ENCODE peak calls at places on chromosome 5, in five cellular contexts. D, R, K, N and E are unnamed samples.

GRCh38 chr5:117054808-117055398 is 480.3 kb upstream of the SEMA6A start:
- DNase-seq in D (no peak), K (no peak), N (no peak), R (no peak), E (no peak)

GRCh38 chr5:176727528-176727900 is 80.2 kb downstream of the TSPAN17 start:
- DNase-seq in N (no peak), K (no peak), R (no peak), D (no peak), E (no peak)

GRCh38 chr5:139669681-139670368 is 21.7 kb downstream of the CXXC5 start:
- DNase-seq in D (no peak), N (peak), R (no peak), K (peak), E (no peak)

GRCh38 chr5:133249593-133249992 is 197.8 kb downstream of the HSPA4 start:
- DNase-seq in D (no peak), N (no peak), R (no peak), K (no peak), E (no peak)

GRCh38 chr5:150175536-150175935 is 9.0 kb downstream of the CDX1 start:
- DNase-seq in K (no peak), D (peak), N (no peak), R (no peak), E (peak)

GRCh38 chr5:156186760-156187159 is 140.2 kb upstream of the SGCD start:
- DNase-seq in R (no peak), K (no peak), D (peak), N (no peak), E (no peak)

GRCh38 chr5:27171696-27172362 is 133.4 kb upstream of the CDH9 start:
- DNase-seq in D (no peak), K (no peak), N (no peak), R (no peak), E (no peak)

GRCh38 chr5:80324912-80325311 is 5.1 kb downstream of the SPZ1 start:
- DNase-seq in N (no peak), D (no peak), R (no peak), K (no peak), E (no peak)

GRCh38 chr5:153483482-153483881 is 7.0 kb upstream of the GRIA1 start:
- DNase-seq in N (no peak), K (no peak), D (no peak), R (no peak), E (no peak)

GRCh38 chr5:170920196-170920595 is 58.4 kb downstream of the RANBP17 start:
- DNase-seq in R (no peak), D (peak), K (no peak), N (no peak), E (no peak)

DNA sequence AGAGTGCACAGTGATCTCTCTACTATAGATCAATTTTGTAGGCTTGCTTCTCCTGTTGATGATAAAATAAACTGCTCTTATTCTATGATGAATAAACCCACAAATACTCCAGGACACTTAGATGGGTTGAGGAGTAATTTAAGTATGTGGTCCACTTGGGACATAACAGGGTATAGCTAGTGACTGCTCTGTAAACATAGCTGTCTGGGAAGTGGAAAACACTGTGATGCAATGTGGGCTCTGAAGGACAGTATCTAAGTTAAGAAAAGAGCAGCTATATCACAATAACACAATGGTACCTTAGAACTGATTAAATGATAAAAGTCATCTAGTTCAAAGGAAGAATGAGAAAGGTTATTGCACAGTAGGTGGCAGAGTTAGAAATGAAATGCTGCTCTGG is 294.3 kb upstream of the HAPLN1 start:
- DNase-seq in R (no peak), N (no peak), K (no peak), D (no peak), E (no peak)
- TF ChIP-seq CTCF in R (no peak), N (no peak), K (no peak), D (no peak), E (no peak)

GRCh38 chr5:130912088-130912487 is 253.0 kb downstream of the HINT1 start:
- DNase-seq in K (no peak), R (no peak), D (peak), N (no peak), E (no peak)
- TF ChIP-seq CTCF in K (no peak), R (no peak), D (peak), N (no peak), E (no peak)

GRCh38 chr5:172107606-172108005 is 80.4 kb downstream of the STK10 start:
- DNase-seq in N (peak), D (peak), R (no peak), K (no peak), E (no peak)

GRCh38 chr5:172105811-172106210 is 82.2 kb downstream of the STK10 start:
- DNase-seq in K (no peak), D (no peak), N (no peak), R (no peak), E (no peak)

GRCh38 chr5:172104801-172105701 is 83.0 kb downstream of the STK10 start:
- DNase-seq in D (no peak), R (no peak), K (no peak), N (no peak), E (no peak)

GRCh38 chr5:172104021-172104420 is 84.0 kb downstream of the STK10 start:
- DNase-seq in N (peak), K (no peak), D (no peak), R (no peak), E (no peak)

DNA sequence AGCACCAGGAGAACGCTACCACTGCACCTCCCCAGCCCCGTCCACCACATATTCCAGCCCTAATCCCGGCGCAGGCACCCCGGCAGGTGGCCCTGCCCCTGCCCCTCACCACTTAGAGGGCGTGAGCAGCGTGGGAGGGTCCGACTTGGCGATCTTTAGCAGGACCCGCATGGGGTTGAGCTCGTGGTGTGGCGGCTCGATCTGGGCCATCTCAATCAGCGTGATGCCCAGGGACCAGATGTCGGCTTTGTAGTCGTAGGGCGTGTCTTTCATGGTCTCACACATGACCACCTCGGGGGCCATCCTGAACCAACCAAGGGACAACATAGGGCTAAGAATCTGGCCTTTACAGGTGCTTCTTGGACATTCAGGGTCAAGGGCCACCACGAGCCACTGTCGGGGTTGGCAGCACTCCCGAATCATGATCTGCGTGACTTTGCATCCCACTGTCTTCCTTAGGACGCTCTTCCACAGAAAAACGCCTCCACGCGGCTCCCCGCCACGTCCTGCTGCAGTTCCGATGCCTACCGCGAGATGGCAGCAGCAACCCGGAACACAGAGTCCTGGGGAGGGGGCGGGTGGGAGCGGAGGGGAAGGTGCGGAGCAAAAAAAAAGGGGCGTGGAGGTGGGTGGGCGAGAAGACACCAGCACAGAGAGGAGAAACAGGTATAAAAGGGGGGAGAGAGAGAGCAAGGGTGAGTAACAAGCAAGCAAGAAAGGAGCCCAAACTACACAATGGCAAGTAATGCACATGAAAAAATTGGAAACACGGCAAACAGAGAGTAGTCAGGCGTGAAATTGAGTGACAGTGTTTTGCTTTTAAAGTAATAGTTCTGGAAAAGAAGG is 81.3 kb downstream of the STK10 start:
- DNase-seq in K (peak), N (peak), R (peak), D (no peak), E (peak)
- TF ChIP-seq CTCF in K (peak), N (peak), R (peak), D (peak), E (peak)

DNA sequence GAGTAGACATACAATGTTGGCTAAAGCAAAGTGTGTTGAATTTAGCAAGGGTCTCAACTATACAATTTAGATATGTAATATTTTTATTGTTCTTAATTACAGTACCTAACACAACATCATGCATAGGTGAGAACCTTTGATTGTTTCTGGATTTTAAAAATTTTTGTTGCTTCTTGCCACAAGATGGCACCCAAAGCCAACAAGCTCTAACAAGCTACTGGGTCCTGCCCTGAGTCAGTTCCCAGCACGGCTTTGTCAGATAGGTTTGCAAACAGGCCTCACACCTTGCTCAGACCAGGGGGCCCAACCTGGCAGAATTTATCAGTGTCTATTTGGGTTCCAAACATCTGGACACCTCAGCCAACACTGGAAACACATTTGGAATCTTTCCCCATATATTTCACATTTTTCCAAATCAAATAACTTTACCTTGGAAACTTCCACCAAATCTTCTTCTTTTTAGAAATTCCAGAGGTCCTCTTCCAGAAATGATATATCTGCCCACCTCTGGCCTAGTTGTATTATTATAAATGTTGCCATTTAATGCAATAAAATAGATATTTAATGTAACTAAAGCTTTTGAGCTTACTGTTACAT is 49.5 kb upstream of the EGFLAM start:
- DNase-seq in K (no peak), N (peak), D (peak), R (peak), E (peak)
- TF ChIP-seq CTCF in K (peak), N (peak), D (peak), R (peak), E (peak)

GRCh38 chr5:121873409-121873808 is 21.7 kb downstream of the FTMT start:
- DNase-seq in N (no peak), R (no peak), D (no peak), K (no peak), E (no peak)

GRCh38 chr5:121872846-121873245 is 21.2 kb downstream of the FTMT start:
- DNase-seq in N (no peak), D (no peak), R (no peak), K (no peak), E (no peak)

GRCh38 chr5:121867403-121867802 is 15.7 kb downstream of the FTMT start:
- DNase-seq in K (no peak), R (no peak), N (no peak), D (no peak), E (no peak)

DNA sequence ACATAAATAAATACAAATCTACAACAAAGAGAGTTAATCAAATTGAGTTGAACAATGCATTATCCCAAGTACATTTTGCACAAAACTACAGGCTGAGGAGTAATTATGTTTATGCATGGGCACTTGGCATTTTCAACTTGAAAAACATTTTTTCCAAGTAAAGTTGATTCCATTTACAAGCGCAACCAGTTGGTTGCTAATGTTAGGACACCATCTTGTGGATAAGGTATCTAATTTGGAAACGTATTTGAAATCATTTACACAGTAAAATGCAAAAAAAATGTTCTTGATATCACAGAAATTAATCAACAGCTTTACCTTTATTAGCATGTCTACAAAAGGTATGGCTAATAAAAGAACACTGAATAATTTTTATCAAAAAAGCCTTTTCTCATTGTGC is 18.8 kb downstream of the FTMT start:
- DNase-seq in R (no peak), D (peak), K (no peak), N (no peak), E (no peak)
- TF ChIP-seq CTCF in R (peak), D (no peak), K (peak), N (peak), E (no peak)

GRCh38 chr5:44695259-44695658 is 113.5 kb upstream of the MRPS30 start:
- DNase-seq in N (no peak), D (no peak), K (no peak), R (no peak), E (no peak)
- TF ChIP-seq CTCF in N (no peak), D (no peak), K (no peak), R (no peak), E (no peak)